ENCODE peak calls at places on chromosomes 5 and 9, in five cellular contexts. D is Ammon's horn, V is NT2/D1, G is T-helper 9 cell, N is left ventricle myocardium superior. H is an unnamed sample.

GRCh38 chr5:9483251-9483650 is 62.6 kb downstream of the SEMA5A start:
- DNase-seq in G (no peak), D (no peak), V (no peak), N (no peak), H (no peak)

GRCh38 chr5:57844410-57844809 is 361.8 kb upstream of the ACTBL2 start:
- DNase-seq in D (no peak), G (no peak), V (no peak), N (peak; percentile 39), H (no peak)

GRCh38 chr5:103258957-103259704 is 568 bp downstream of the MACIR start:
- DNase-seq in G (peak; percentile 51), N (peak; percentile 75), D (peak; percentile 65), V (peak; percentile 13), H (no peak)

GRCh38 chr5:163079618-163080017 is 357.8 kb upstream of the CCNG1 start:
- DNase-seq in G (no peak), N (no peak), D (no peak), V (no peak), H (no peak)

GRCh38 chr9:72635197-72635596 is 113.8 kb downstream of the TMC1 start:
- DNase-seq in D (no peak), G (no peak), V (peak; percentile 56), N (no peak), H (peak; percentile 54)

GRCh38 chr5:179439181-179439990 is 94.1 kb upstream of the ADAMTS2 start:
- DNase-seq in D (no peak), G (no peak), N (no peak), V (no peak), H (no peak)

GRCh38 chr9:137478613-137479314 is 19.6 kb upstream of the NSMF start:
- DNase-seq in N (peak; percentile 29), D (no peak), G (no peak), V (no peak), H (peak; percentile 15)

GRCh38 chr5:143309661-143310431 is 93.6 kb downstream of the NR3C1 start:
- DNase-seq in N (no peak), D (no peak), V (no peak), G (no peak), H (no peak)

GRCh38 chr9:125240649-125240999 is 519 bp downstream of the HSPA5 start:
- DNase-seq in D (no peak), N (no peak), G (no peak), V (no peak), H (no peak)

GRCh38 chr5:134944630-134945029 is 23.1 kb upstream of the CATSPER3 start:
- DNase-seq in G (no peak), D (no peak), V (no peak), N (no peak), H (no peak)

GRCh38 chr9:121567142-121568100 is 67.8 kb upstream of the GGTA1 start:
- DNase-seq in V (no peak), D (no peak), G (no peak), N (peak; percentile 50), H (no peak)

GRCh38 chr5:133241179-133241728 is 189.4 kb downstream of the HSPA4 start:
- DNase-seq in N (no peak), V (no peak), G (no peak), D (no peak), H (no peak)

GRCh38 chr9:20786807-20787206 is 102.7 kb downstream of the FOCAD start:
- DNase-seq in V (no peak), D (no peak), N (no peak), G (no peak), H (no peak)

GRCh38 chr5:10063997-10064396 is 185.7 kb downstream of the ATPSCKMT start:
- DNase-seq in D (no peak), N (no peak), G (no peak), V (no peak), H (no peak)

H was measured in iPS DF 19.7.